ENCODE peak calls at places on chromosomes 1 and 21, in four cellular contexts. D is esophagus squamous epithelium, W is BE2C, P is astrocyte of the spinal cord. X is an unnamed sample.

GRCh38 chr1:160144921-160145320 is 6.5 kb upstream of the ATP1A4 start:
- DNase-seq in P (peak; percentile 34), D (no peak), W (no peak), X (no peak)

GRCh38 chr1:108615544-108615943 is 45.3 kb downstream of the HENMT1 start:
- DNase-seq in D (no peak), W (no peak), P (no peak), X (no peak)

GRCh38 chr1:116667577-116668105 is at the start of gene IGSF3:
- DNase-seq in D (no peak), W (peak; percentile 91), P (peak; percentile 17), X (peak; percentile 22)

GRCh38 chr1:11680270-11681070 is 478 bp downstream of the MAD2L2 start:
- DNase-seq in D (no peak), W (no peak), P (no peak), X (no peak)

GRCh38 chr1:115051850-115052249 is 22.2 kb downstream of the TSHB start:
- DNase-seq in P (no peak), D (no peak), W (no peak), X (no peak)

GRCh38 chr1:174968750-174969244 is 30.9 kb upstream of the CACYBP start:
- DNase-seq in W (no peak), D (no peak), P (peak; percentile 90), X (peak; percentile 89)

GRCh38 chr21:44736291-44737004 is 25.1 kb upstream of the TSPEAR start:
- DNase-seq in P (no peak), W (no peak), D (no peak), X (no peak)

GRCh38 chr1:204407314-204407971 is 4.2 kb downstream of the PPP1R15B start:
- DNase-seq in P (no peak), W (no peak), D (no peak), X (no peak)

GRCh38 chr1:14774988-14775387 is 176.5 kb downstream of the KAZN start:
- DNase-seq in D (no peak), W (no peak), P (no peak), X (no peak)

GRCh38 chr1:50333595-50333974 is 89.7 kb downstream of the DMRTA2 start:
- DNase-seq in W (no peak), P (peak; percentile 15), D (no peak), X (peak; percentile 36)

GRCh38 chr1:45299981-45300668 is 26.6 kb upstream of the HPDL start:
- DNase-seq in W (peak; percentile 46), P (peak; percentile 78), D (no peak), X (peak; percentile 89)

GRCh38 chr21:37159053-37159776 is 86.2 kb downstream of the TTC3 start:
- DNase-seq in D (no peak), P (no peak), W (no peak), X (no peak)

GRCh38 chr1:39080884-39081265 is 54.7 kb downstream of the NDUFS5 start:
- DNase-seq in D (no peak), P (no peak), W (no peak), X (no peak)

GRCh38 chr1:59596432-59596831 is 218.3 kb upstream of the HOOK1 start:
- DNase-seq in D (no peak), P (peak; percentile 73), W (no peak), X (peak; percentile 79)

GRCh38 chr1:159247266-159247665 is 42.6 kb downstream of the ACKR1 start:
- DNase-seq in W (no peak), P (no peak), D (no peak), X (peak; percentile 31)

GRCh38 chr21:31137951-31138350 is 99.7 kb upstream of the KRTAP19-8 start:
- DNase-seq in D (no peak), P (no peak), W (no peak), X (no peak)

GRCh38 chr21:31133243-31133830 is 95.1 kb upstream of the KRTAP19-8 start:
- DNase-seq in W (peak; percentile 63), P (no peak), D (no peak), X (no peak)

GRCh38 chr21:31135536-31136184 is 97.4 kb upstream of the KRTAP19-8 start:
- DNase-seq in W (no peak), P (no peak), D (no peak), X (no peak)

GRCh38 chr21:31140025-31140424 is 101.7 kb upstream of the KRTAP19-8 start:
- DNase-seq in W (no peak), P (no peak), D (no peak), X (no peak)

DNA sequence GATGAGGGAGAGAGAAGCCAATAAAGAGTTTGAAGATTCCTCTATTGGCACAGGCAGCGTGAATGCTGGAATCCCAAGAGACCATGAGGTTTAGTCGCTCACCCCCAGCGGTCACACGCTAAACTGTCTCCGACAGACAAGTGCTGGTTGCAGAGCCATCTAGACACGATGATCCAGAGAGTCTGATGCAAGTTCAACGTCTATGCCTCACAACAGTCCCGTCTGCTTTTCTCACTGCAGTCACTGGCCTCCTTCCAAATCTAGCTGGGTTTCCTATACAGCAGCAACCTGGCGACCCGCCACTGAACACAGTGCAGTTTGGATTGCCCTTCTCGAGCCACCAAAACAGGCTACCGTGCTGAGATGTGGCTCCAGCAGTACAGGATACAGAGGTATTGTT is 98.6 kb upstream of the KRTAP19-8 start:
- DNase-seq in D (no peak), W (peak; percentile 91), P (peak; percentile 74), X (peak; percentile 90)
- TF ChIP-seq CTCF in D (no peak), W (peak; percentile 78), P (no peak), X (peak; percentile 15)

GRCh38 chr1:99264201-99265021 is at the start of gene PLPPR4:
- DNase-seq in P (peak; percentile 18), D (no peak), W (peak; percentile 84), X (peak; percentile 30)
- H3K4me3 ChIP-seq in P (peak within 1 kb of the TSS; percentile 43), D (peak within 1 kb of the TSS; percentile 22), W (peak within 1 kb of the TSS; percentile 89), X (peak within 1 kb of the TSS; percentile 22)

GRCh38 chr1:40862008-40862863 is at the start of gene CITED4:
- DNase-seq in P (peak; percentile 93), D (peak; percentile 57), W (peak; percentile 90), X (peak; percentile 94)
- TF ChIP-seq CTCF in P (peak; percentile 32), D (no peak), W (no peak), X (peak; percentile 23)

DNA sequence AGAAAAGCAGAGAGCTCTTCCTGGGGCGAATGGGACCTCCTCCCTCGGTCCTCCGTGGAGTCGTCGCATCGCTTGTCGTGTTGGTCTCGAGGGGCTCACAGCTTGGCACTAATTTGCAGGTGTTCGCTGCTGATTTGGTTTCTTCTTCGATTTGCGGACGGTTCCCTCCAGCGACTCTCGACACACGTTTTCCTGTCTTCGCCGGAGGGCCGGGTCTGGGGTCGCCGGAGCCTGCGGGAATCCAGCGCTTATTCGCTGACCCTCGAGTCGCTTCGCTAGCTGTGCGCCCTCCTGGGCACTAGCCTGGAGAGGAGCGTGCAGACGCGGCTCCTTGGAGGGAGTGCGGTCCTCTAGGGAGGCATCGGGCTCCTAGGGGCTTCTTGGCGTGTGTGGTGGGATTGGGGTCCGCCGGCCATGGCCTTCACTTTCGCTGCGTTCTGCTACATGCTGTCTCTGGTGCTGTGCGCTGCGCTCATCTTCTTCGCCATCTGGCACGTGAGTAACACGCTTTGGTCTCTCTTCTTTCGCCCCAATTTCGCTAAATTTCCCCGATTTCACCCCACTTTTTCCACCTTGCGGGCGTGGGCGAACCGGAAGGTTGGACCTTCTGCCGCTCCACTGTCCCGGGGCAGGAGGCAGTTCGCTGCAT is 768 bp downstream of the CNIH3 start:
- DNase-seq in D (no peak), P (no peak), W (no peak), X (no peak)
- H3K4me3 ChIP-seq in D (no peak overlapping the region), P (peak overlapping the region; percentile 78), W (peak overlapping the region; percentile 34), X (peak overlapping the region; percentile 45)

DNA sequence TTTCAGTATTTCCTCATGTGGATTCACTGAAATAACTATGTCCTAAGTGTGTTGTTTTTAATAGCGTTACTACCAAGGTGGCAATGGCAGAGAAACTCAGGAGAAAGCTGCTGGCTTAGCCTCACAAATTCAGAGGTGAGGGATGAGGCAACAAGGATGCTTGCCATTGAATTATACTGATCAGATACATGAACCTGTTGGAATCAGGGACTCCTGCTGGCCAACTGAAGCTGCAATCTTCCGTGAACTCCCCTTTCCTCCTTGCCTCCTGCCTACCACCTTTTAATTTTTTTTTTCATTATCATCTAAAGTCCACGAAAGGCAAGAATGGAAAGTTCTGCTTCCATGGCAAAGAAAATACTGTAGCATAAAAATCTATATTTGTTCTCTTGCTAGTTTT is 254.7 kb downstream of the NFIA start:
- DNase-seq in W (no peak), P (no peak), D (no peak), X (peak; percentile 23)
- TF ChIP-seq CTCF in W (peak; percentile 41), P (peak; percentile 17), D (no peak), X (peak; percentile 14)

GRCh38 chr1:200029624-200030074 is 2.1 kb downstream of the NR5A2 start:
- DNase-seq in D (no peak), P (no peak), W (no peak), X (no peak)

GRCh38 chr1:200029035-200029623 is 1.6 kb downstream of the NR5A2 start:
- DNase-seq in D (no peak), W (no peak), P (no peak), X (no peak)

GRCh38 chr1:200030791-200031190 is 3.3 kb downstream of the NR5A2 start:
- DNase-seq in P (no peak), D (no peak), W (no peak), X (no peak)

GRCh38 chr1:200028586-200029034 is 1.1 kb downstream of the NR5A2 start:
- DNase-seq in W (no peak), D (no peak), P (no peak), X (no peak)

DNA sequence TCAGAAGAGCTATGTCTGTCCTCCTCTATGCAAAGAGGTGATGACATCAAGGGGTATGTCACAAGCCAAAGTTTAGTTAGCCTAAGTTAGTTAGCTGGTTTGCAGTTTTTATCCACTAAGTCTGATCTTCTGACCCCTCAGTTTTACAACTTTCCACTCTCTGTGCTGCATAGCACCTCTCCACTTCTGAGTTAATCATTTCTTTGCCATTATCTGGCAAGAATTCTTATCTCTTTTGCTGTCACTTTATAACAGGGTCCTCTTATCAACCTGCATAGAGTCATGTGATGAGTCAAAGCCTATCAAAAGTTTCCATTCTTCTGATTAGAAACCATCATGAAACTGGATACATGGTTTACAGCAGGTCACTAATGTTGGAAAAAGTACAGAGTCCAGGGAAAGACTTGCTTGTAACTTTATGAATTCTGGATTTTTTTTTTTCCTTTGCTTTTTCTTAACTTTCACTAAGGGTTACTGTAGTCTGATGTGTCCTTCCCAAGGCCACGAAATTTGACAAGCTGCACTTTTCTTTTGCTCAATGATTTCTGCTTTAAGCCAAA is at the start of gene NR5A2:
- DNase-seq in D (no peak), W (no peak), P (no peak), X (no peak)
- H3K4me3 ChIP-seq in D (no peak within 1 kb of the TSS), W (no peak within 1 kb of the TSS), P (no peak within 1 kb of the TSS), X (no peak within 1 kb of the TSS)

GRCh38 chr1:6268431-6268830 is 7.5 kb upstream of the GPR153 start:
- DNase-seq in P (no peak), D (no peak), W (no peak), X (no peak)
- TF ChIP-seq CTCF in P (no peak), D (no peak), W (no peak), X (no peak)